ENCODE peak calls at places on chromosome 1, in four cellular contexts. D is fibroblast of lung, Q is left lung, E is tibial nerve. X is an unnamed sample.

GRCh38 chr1:175138579-175138978 is 54.0 kb downstream of the KIAA0040 start:
- DNase-seq in D (no peak), Q (no peak), E (no peak), X (no peak)

GRCh38 chr1:32338637-32339145 is 2.7 kb upstream of the MARCKSL1 start:
- DNase-seq in D (no peak), Q (no peak), E (no peak), X (no peak)

GRCh38 chr1:116256875-116257823 is 115.9 kb upstream of the ATP1A1 start:
- DNase-seq in D (no peak), Q (no peak), E (no peak), X (peak)

GRCh38 chr1:116735246-116735645 is 19.0 kb upstream of the CD2 start:
- DNase-seq in D (no peak), Q (no peak), E (no peak), X (no peak)

GRCh38 chr1:61993331-61993961 is 201.2 kb upstream of the L1TD1 start:
- DNase-seq in D (peak), Q (no peak), E (no peak), X (no peak)

GRCh38 chr1:220990417-220991337 is 111.4 kb downstream of the HLX start:
- DNase-seq in D (peak), Q (no peak), E (no peak), X (no peak)

GRCh38 chr1:43648448-43648847 is 1.5 kb upstream of the KDM4A start:
- DNase-seq in D (peak), Q (no peak), E (no peak), X (no peak)

GRCh38 chr1:117565745-117566455 is 39.9 kb upstream of the TENT5C start:
- DNase-seq in D (no peak), Q (no peak), E (no peak), X (no peak)

GRCh38 chr1:201485184-201485774 is 16.3 kb upstream of the PHLDA3 start:
- DNase-seq in D (no peak), Q (no peak), E (no peak), X (no peak)

GRCh38 chr1:111879086-111879485 is 110.4 kb downstream of the KCND3 start:
- DNase-seq in D (no peak), Q (no peak), E (no peak), X (no peak)

GRCh38 chr1:32695098-32695904 is 7.3 kb downstream of the SYNC start:
- DNase-seq in D (peak), Q (peak), E (peak), X (no peak)

GRCh38 chr1:152441756-152442155 is 27.7 kb upstream of the CRNN start:
- DNase-seq in D (no peak), Q (no peak), E (no peak), X (no peak)

GRCh38 chr1:17903386-17903785 is 148.3 kb downstream of the ACTL8 start:
- DNase-seq in D (peak), Q (no peak), E (no peak), X (no peak)

GRCh38 chr1:79791488-79792211 is 785.1 kb upstream of the ADGRL4 start:
- DNase-seq in D (no peak), Q (no peak), E (no peak), X (no peak)

GRCh38 chr1:23103001-23103879 is 65.4 kb downstream of the LUZP1 start:
- DNase-seq in D (peak), Q (no peak), E (no peak), X (no peak)

GRCh38 chr1:42777860-42778259 is 6.9 kb upstream of the TMEM269 start:
- DNase-seq in D (no peak), Q (no peak), E (peak), X (no peak)

GRCh38 chr1:4781646-4782045 is 127.2 kb downstream of the AJAP1 start:
- DNase-seq in D (no peak), Q (no peak), E (no peak), X (no peak)

GRCh38 chr1:50424045-50424939 is 1.0 kb upstream of the DMRTA2 start:
- DNase-seq in D (no peak), Q (no peak), E (no peak), X (peak)

GRCh38 chr1:118185083-118185899 is at the start of gene SPAG17:
- DNase-seq in D (peak), Q (peak), E (peak), X (no peak)

GRCh38 chr1:33382651-33383415 is 48.1 kb downstream of the PHC2 start:
- DNase-seq in D (peak), Q (no peak), E (no peak), X (no peak)

GRCh38 chr1:58909162-58909560 is 125.3 kb upstream of the JUN start:
- DNase-seq in D (peak), Q (no peak), E (no peak), X (no peak)

GRCh38 chr1:21318714-21319159 is 28.5 kb upstream of the ECE1 start:
- DNase-seq in D (peak), Q (peak), E (peak), X (no peak)

GRCh38 chr1:33256701-33257387 is 552 bp downstream of the ZNF362 start:
- DNase-seq in D (peak), Q (peak), E (peak), X (peak)

GRCh38 chr1:30191154-30191702 is 532.2 kb downstream of the MATN1 start:
- DNase-seq in D (peak), Q (peak), E (peak), X (no peak)

GRCh38 chr1:10795305-10796021 is 983 bp downstream of the CASZ1 start:
- DNase-seq in D (peak), Q (no peak), E (no peak), X (no peak)

GRCh38 chr1:205224736-205225135 is 3.0 kb upstream of the TMCC2 start:
- DNase-seq in D (no peak), Q (no peak), E (no peak), X (no peak)

GRCh38 chr1:39412079-39412478 is 79.4 kb upstream of the BMP8A start:
- DNase-seq in D (no peak), Q (no peak), E (no peak), X (no peak)
- H3K4me3 ChIP-seq in D (peak), Q (no peak), E (no peak), X (no peak)

DNA sequence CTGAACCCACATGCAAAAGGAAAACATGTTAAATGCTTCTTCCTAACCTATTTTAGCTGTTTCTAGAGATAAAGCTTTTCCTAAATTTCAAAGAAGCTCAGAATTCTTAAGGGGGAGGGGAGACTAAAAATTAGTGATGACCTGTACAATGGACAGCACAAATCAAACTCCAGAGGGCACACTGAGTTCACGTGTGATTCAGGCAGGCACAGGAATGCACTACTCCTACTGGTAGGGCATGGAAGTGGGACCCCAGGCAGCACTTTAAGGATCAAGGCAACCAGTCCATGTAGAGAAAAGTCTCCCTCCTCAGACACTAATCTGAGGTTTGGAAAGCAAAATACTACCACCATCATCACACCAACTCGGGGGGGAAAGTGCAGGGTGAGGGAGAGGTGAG is 31.3 kb upstream of the CLCA4 start:
- DNase-seq in D (no peak), Q (no peak), E (no peak), X (no peak)
- TF ChIP-seq CTCF in D (peak), Q (no peak), E (no peak), X (peak)

DNA sequence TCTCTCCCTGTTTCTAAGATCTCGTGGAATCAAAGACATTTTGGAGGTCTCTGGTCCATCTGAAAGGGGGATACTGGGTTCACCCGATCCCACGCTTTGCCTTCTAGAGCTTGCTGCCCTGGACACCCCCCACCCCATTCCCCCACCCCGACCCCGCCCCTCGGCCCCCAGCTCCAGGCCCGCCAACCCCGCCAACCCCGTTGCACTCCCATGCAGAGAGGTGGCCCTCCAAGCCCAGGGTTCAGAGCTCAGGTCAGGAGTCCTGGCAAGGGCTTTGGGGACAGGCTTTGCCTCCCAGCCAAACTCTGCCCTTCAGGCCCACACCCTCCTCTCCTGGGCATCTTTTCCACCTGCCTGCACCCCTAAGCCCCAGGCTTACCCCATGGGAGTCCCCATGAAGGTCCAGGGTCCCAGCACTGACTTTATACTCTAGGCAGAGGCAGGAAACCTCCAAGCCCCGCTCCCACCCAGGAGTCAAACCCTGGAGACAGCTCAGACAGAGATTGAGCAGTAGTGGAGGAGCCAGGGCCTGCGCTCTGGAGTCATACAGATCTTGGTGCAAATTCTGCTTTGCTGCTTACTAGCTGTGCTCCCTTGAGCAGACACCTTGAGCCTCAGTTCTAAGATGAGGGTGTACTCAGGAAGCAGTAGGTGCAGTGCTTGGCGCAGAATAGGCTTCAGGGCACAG is 155.9 kb downstream of the FOXD2 start:
- DNase-seq in D (no peak), Q (no peak), E (no peak), X (no peak)
- H3K4me3 ChIP-seq in D (no peak), Q (no peak), E (no peak), X (no peak)

GRCh38 chr1:241311056-241311746 is 45.8 kb downstream of the RGS7 start:
- DNase-seq in D (no peak), Q (no peak), E (no peak), X (no peak)
- TF ChIP-seq CTCF in D (peak), Q (no peak), E (no peak), X (no peak)

GRCh38 chr1:212860713-212861581 is 2.9 kb downstream of the FLVCR1 start:
- DNase-seq in D (peak), Q (no peak), E (no peak), X (no peak)
- H3K4me3 ChIP-seq in D (no peak), Q (no peak), E (no peak), X (peak)